ENCODE peak calls at places on chromosome 12, in six cellular contexts. U is MM.1S, M is OCI-LY7, V is PC-3, D is GM23338, I is hepatocyte. J is an unnamed sample.

GRCh38 chr12:60059180-60059579 is 463.4 kb downstream of the SLC16A7 start:
- DNase-seq in V (peak), U (no peak), I (no peak), D (peak), M (no peak), J (peak)

GRCh38 chr12:25723286-25723685 is 170.2 kb upstream of the LMNTD1 start:
- DNase-seq in D (no peak), U (no peak), V (no peak), I (no peak), M (no peak), J (peak)

GRCh38 chr12:52010152-52010622 is 3.4 kb downstream of the TAMALIN start:
- DNase-seq in D (peak), U (no peak), M (no peak), V (no peak), I (peak), J (peak)

GRCh38 chr12:44078273-44078672 is 242.4 kb downstream of the TMEM117 start:
- DNase-seq in I (peak), D (no peak), M (no peak), U (no peak), V (peak), J (peak)

GRCh38 chr12:6869049-6870021 is 2.0 kb downstream of the TPI1 start:
- DNase-seq in I (peak), U (peak), M (peak), V (peak), D (peak), J (peak)

GRCh38 chr12:92242917-92243316 is 97.3 kb upstream of the BTG1 start:
- DNase-seq in U (no peak), I (peak), M (no peak), D (no peak), V (no peak), J (peak)

GRCh38 chr12:58803893-58804292 is 116.4 kb downstream of the LRIG3 start:
- DNase-seq in V (peak), D (no peak), I (peak), M (no peak), U (no peak), J (peak)

GRCh38 chr12:124909831-124910560 is 4.5 kb downstream of the UBC start:
- DNase-seq in M (no peak), V (peak), I (peak), U (no peak), D (no peak), J (peak)

GRCh38 chr12:124713041-124713435 is 145.6 kb upstream of the NCOR2 start:
- DNase-seq in D (no peak), V (no peak), I (no peak), M (no peak), U (no peak), J (no peak)

GRCh38 chr12:915090-915489 is 34.4 kb downstream of the RAD52 start:
- DNase-seq in I (no peak), D (peak), V (peak), M (peak), U (peak), J (no peak)

GRCh38 chr12:52926596-52927241 is 21.8 kb upstream of the KRT8 start:
- DNase-seq in I (peak), M (no peak), D (no peak), V (no peak), U (no peak), J (peak)

GRCh38 chr12:89636776-89637160 is 71.9 kb downstream of the ATP2B1 start:
- DNase-seq in D (no peak), V (peak), M (no peak), U (no peak), I (no peak), J (peak)

GRCh38 chr12:123971770-123972447 is 722 bp downstream of the CCDC92 start:
- DNase-seq in U (peak), V (peak), M (peak), D (peak), I (peak), J (peak)

GRCh38 chr12:106360400-106360994 is 2.9 kb downstream of the POLR3B start:
- DNase-seq in M (no peak), D (no peak), I (no peak), V (no peak), U (no peak), J (no peak)

GRCh38 chr12:55696796-55697462 is 10.8 kb downstream of the ITGA7 start:
- DNase-seq in V (no peak), M (no peak), I (no peak), U (no peak), D (no peak), J (no peak)

GRCh38 chr12:94545937-94546771 is 86.5 kb upstream of the CEP83 start:
- DNase-seq in I (peak), D (peak), U (peak), V (peak), M (peak), J (peak)

GRCh38 chr12:2919249-2919648 is 28.6 kb downstream of the TULP3 start:
- DNase-seq in I (no peak), M (no peak), D (no peak), U (no peak), V (no peak), J (no peak)

GRCh38 chr12:116455540-116456306 is 103.5 kb upstream of the MAP1LC3B2 start:
- DNase-seq in D (peak), V (peak), M (no peak), U (no peak), I (peak), J (peak)

GRCh38 chr12:100716949-100717732 is 77.4 kb upstream of the ANO4 start:
- DNase-seq in M (no peak), V (no peak), U (no peak), I (peak), D (peak), J (peak)

DNA sequence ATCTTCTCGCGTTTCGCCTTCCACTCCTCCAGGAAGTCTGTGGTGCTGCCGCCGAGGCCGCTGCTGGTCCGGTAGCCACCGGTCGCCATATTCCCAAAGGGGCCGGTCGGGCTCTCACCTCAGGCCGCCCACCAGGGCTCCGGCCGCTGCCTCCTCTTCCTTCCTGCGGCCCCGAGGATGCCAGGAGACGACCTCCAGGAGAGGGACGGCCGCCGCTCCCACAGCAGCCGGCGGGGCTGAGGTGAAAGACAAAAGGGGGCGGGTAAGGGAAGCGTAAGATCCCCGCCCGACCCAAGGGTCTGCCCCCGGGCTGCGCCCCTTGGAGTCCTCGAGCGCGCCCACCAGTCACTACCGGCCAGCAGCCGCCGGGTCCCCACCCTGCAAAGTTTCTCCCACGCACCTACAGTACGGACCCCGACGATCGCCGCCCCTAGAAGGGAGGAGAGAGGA is 583 bp downstream of the PAWR start:
- DNase-seq in U (peak), V (peak), M (no peak), I (no peak), D (peak), J (peak)
- TF ChIP-seq EZH2phosphoT487 in U (no peak), V (no peak), M (no peak), I (no peak), D (no peak), J (no peak)

GRCh38 chr12:64780531-64781373 is 21.5 kb upstream of the GNS start:
- DNase-seq in I (peak), D (peak), V (peak), U (peak), M (no peak), J (peak)
- TF ChIP-seq EZH2phosphoT487 in I (no peak), D (no peak), V (no peak), U (no peak), M (no peak), J (no peak)

DNA sequence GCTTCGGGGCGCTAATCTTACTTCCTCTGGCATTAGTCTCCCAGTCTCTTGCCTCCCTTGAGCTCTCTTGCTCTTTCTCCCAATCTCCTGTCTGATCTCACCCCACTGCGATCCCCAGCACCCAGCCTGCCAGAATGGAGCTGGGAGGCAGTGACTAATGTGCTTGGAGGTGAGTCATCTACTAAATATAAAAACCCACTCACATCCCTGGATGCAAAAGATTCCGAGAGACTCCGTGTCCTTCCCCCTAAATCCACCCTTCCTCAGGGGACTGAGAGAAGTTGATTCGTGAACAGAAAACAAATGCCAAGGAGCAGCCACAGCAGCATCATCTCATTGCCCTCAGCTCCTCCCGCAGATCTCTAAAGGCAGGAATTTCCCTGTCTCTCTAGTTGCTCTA is 45.7 kb upstream of the KCNA5 start:
- DNase-seq in I (peak), D (no peak), M (no peak), U (no peak), V (peak), J (peak)
- TF ChIP-seq EZH2phosphoT487 in I (no peak), D (no peak), M (no peak), U (no peak), V (no peak), J (no peak)

DNA sequence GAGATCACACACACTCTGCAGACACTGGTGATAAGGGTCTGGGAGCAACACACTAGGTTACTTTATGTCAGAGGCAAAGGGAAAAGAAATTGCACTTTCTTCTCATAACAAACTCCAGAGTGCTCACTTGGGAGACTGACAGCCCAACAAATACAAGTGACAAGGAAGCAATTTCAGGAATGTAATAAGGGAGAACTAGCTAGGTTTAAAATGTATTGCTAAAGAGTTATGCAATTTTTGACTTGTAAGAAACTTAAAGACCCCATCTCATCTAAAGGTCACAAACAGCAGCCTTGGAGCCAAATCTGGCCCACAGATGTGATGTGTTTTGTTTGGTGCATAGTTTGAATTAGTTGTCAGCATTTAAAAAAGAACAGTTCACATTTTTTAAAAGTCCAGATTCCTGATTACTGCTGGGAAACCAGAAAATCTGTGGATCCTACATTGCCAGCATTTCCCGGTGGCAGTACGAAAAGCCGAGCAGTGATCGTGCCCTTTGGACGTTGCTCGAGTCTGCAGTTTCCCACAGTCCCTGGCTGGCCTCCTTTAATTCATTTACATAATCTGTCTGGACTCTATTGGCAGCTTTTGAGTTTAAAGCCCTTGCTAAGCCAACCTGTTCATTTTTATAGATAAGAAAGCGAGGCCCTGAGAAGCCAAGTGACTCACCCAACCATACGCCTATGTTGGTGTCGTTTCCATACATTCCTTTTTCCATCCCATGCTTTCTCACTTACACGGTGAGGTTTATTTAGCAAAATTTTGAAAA is 42.0 kb upstream of the ETV6 start:
- DNase-seq in I (peak), V (no peak), M (no peak), U (no peak), D (no peak), J (peak)
- TF ChIP-seq EZH2phosphoT487 in I (no peak), V (no peak), M (no peak), U (no peak), D (no peak), J (no peak)